ENCODE peak calls at places on chromosome 17, in five cellular contexts. One of them, this sample, is unnamed.

GRCh38 chr17:56725144-56725543 is 108.6 kb downstream of the C17orf67 start:
- DNase-seq in B cell: no peak
- DNase-seq in BJ: no peak
- DNase-seq in DMS 273 treated with DMSO at 0.1 percent for 48 hours: no peak
- DNase-seq in NCI-H1417: no peak
- DNase-seq in this sample: no peak

GRCh38 chr17:63652106-63652505 is 29.9 kb downstream of the MAP3K3 start:
- DNase-seq in B cell: no peak
- DNase-seq in BJ: no peak
- DNase-seq in DMS 273 treated with DMSO at 0.1 percent for 48 hours: no peak
- DNase-seq in NCI-H1417: no peak
- DNase-seq in this sample: no peak

GRCh38 chr17:55448681-55449080 is 27.0 kb upstream of the MMD start:
- DNase-seq in B cell: no peak
- DNase-seq in BJ: no peak
- DNase-seq in DMS 273 treated with DMSO at 0.1 percent for 48 hours: peak
- DNase-seq in NCI-H1417: no peak
- DNase-seq in this sample: no peak

GRCh38 chr17:72618018-72618509 is 474.4 kb downstream of the SLC39A11 start:
- DNase-seq in B cell: no peak
- DNase-seq in BJ: no peak
- DNase-seq in DMS 273 treated with DMSO at 0.1 percent for 48 hours: no peak
- DNase-seq in NCI-H1417: peak
- DNase-seq in this sample: no peak

GRCh38 chr17:44376779-44377178 is 12.7 kb downstream of the ITGA2B start:
- DNase-seq in B cell: no peak
- DNase-seq in BJ: no peak
- DNase-seq in DMS 273 treated with DMSO at 0.1 percent for 48 hours: no peak
- DNase-seq in NCI-H1417: no peak
- DNase-seq in this sample: no peak

GRCh38 chr17:7460850-7461660 is 16.2 kb downstream of the CHRNB1 start:
- DNase-seq in B cell: no peak
- DNase-seq in BJ: no peak
- DNase-seq in DMS 273 treated with DMSO at 0.1 percent for 48 hours: no peak
- DNase-seq in NCI-H1417: no peak
- DNase-seq in this sample: no peak

GRCh38 chr17:79842656-79843474 is 3.6 kb upstream of the CBX4 start:
- DNase-seq in B cell: peak
- DNase-seq in BJ: no peak
- DNase-seq in DMS 273 treated with DMSO at 0.1 percent for 48 hours: no peak
- DNase-seq in NCI-H1417: peak
- DNase-seq in this sample: peak

GRCh38 chr17:83176956-83177583 is 97.7 kb downstream of the METRNL start:
- DNase-seq in B cell: no peak
- DNase-seq in BJ: no peak
- DNase-seq in DMS 273 treated with DMSO at 0.1 percent for 48 hours: no peak
- DNase-seq in NCI-H1417: no peak
- DNase-seq in this sample: no peak

GRCh38 chr17:29592850-29593545 is at the start of gene ANKRD13B:
- DNase-seq in B cell: peak
- DNase-seq in BJ: no peak
- DNase-seq in DMS 273 treated with DMSO at 0.1 percent for 48 hours: peak
- DNase-seq in NCI-H1417: peak
- DNase-seq in this sample: peak

GRCh38 chr17:72502111-72502939 is 381.5 kb downstream of the SOX9 start:
- DNase-seq in B cell: no peak
- DNase-seq in BJ: no peak
- DNase-seq in DMS 273 treated with DMSO at 0.1 percent for 48 hours: no peak
- DNase-seq in NCI-H1417: no peak
- DNase-seq in this sample: no peak

GRCh38 chr17:74190154-74190553 is 13.3 kb upstream of the RPL38 start:
- DNase-seq in B cell: no peak
- DNase-seq in BJ: no peak
- DNase-seq in DMS 273 treated with DMSO at 0.1 percent for 48 hours: peak
- DNase-seq in NCI-H1417: no peak
- DNase-seq in this sample: peak

GRCh38 chr17:77846531-77847085 is 111.9 kb upstream of the TNRC6C start:
- DNase-seq in B cell: peak
- DNase-seq in BJ: no peak
- DNase-seq in DMS 273 treated with DMSO at 0.1 percent for 48 hours: no peak
- DNase-seq in NCI-H1417: no peak
- DNase-seq in this sample: no peak

GRCh38 chr17:4344926-4345325 is 21.5 kb downstream of the UBE2G1 start:
- DNase-seq in B cell: no peak
- DNase-seq in BJ: no peak
- DNase-seq in DMS 273 treated with DMSO at 0.1 percent for 48 hours: no peak
- DNase-seq in NCI-H1417: no peak
- DNase-seq in this sample: no peak

GRCh38 chr17:16934836-16935235 is 37.1 kb downstream of the TNFRSF13B start:
- DNase-seq in B cell: no peak
- DNase-seq in BJ: no peak
- DNase-seq in DMS 273 treated with DMSO at 0.1 percent for 48 hours: no peak
- DNase-seq in NCI-H1417: no peak
- DNase-seq in this sample: no peak

GRCh38 chr17:38598995-38599394 is 6.8 kb downstream of the SRCIN1 start:
- DNase-seq in B cell: no peak
- DNase-seq in BJ: no peak
- DNase-seq in DMS 273 treated with DMSO at 0.1 percent for 48 hours: no peak
- DNase-seq in NCI-H1417: no peak
- DNase-seq in this sample: no peak

GRCh38 chr17:50056961-50057330 is 1.0 kb downstream of the ITGA3 start:
- DNase-seq in B cell: no peak
- DNase-seq in BJ: no peak
- DNase-seq in DMS 273 treated with DMSO at 0.1 percent for 48 hours: no peak
- DNase-seq in NCI-H1417: no peak
- DNase-seq in this sample: no peak

GRCh38 chr17:50443492-50444051 is 17.6 kb downstream of the ACSF2 start:
- DNase-seq in B cell: no peak
- DNase-seq in BJ: no peak
- DNase-seq in DMS 273 treated with DMSO at 0.1 percent for 48 hours: peak
- DNase-seq in NCI-H1417: no peak
- DNase-seq in this sample: no peak

GRCh38 chr17:11140028-11140427 is 101.0 kb upstream of the SHISA6 start:
- DNase-seq in B cell: no peak
- DNase-seq in BJ: no peak
- DNase-seq in DMS 273 treated with DMSO at 0.1 percent for 48 hours: peak
- DNase-seq in NCI-H1417: no peak
- DNase-seq in this sample: no peak

GRCh38 chr17:41057547-41057946 is 2.4 kb downstream of the KRTAP2-3 start:
- DNase-seq in B cell: no peak
- DNase-seq in BJ: no peak
- DNase-seq in DMS 273 treated with DMSO at 0.1 percent for 48 hours: no peak
- DNase-seq in NCI-H1417: no peak
- DNase-seq in this sample: no peak

GRCh38 chr17:975321-975982 is 4.1 kb downstream of the NXN start:
- DNase-seq in B cell: no peak
- DNase-seq in BJ: no peak
- DNase-seq in DMS 273 treated with DMSO at 0.1 percent for 48 hours: no peak
- DNase-seq in NCI-H1417: no peak
- DNase-seq in this sample: no peak

GRCh38 chr17:62601438-62601837 is 26.0 kb upstream of the MRC2 start:
- DNase-seq in B cell: no peak
- DNase-seq in BJ: no peak
- DNase-seq in DMS 273 treated with DMSO at 0.1 percent for 48 hours: no peak
- DNase-seq in NCI-H1417: no peak
- DNase-seq in this sample: no peak

This sample was measured in NCI-H345.